ENCODE peak calls at places on chromosomes 4 and X, in five cellular contexts. P is fibroblast of gingiva, I is trophoblast cell, K is fibroblast of mammary gland, J is iPS-NIHi11. X is an unnamed sample.

GRCh38 chr4:73692701-73693100 is 47.7 kb upstream of the CXCL8 start:
- DNase-seq in P (no peak), I (no peak), K (no peak), J (no peak), X (no peak)

GRCh38 chr4:95549246-95550138 is 719 bp upstream of the UNC5C start:
- DNase-seq in P (no peak), I (peak; percentile 26), K (no peak), J (peak; percentile 55), X (peak; percentile 70)

GRCh38 chrX:119381349-119381944 is 17.7 kb upstream of the SLC25A43 start:
- DNase-seq in P (no peak), I (no peak), K (no peak), J (no peak), X (no peak)

GRCh38 chr4:1330761-1331590 is 16.0 kb upstream of the UVSSA start:
- DNase-seq in P (no peak), I (no peak), K (no peak), J (no peak), X (no peak)

GRCh38 chr4:7462509-7462971 is 27.8 kb upstream of the PSAPL1 start:
- DNase-seq in P (no peak), I (peak; percentile 62), K (peak; percentile 3), J (peak; percentile 52), X (peak; percentile 66)

GRCh38 chr4:41887821-41888699 is 47.2 kb upstream of the TMEM33 start:
- DNase-seq in P (peak; percentile 45), I (peak; percentile 76), K (peak; percentile 61), J (peak; percentile 27), X (no peak)

GRCh38 chr4:41281038-41281634 is 24.4 kb downstream of the UCHL1 start:
- DNase-seq in P (peak; percentile 67), I (peak; percentile 95), K (peak; percentile 79), J (peak; percentile 87), X (peak; percentile 39)

GRCh38 chrX:47145408-47146120 is 543 bp downstream of the RBM10 start:
- DNase-seq in P (no peak), I (no peak), K (no peak), J (no peak), X (no peak)

GRCh38 chr4:140800686-140801085 is 44.5 kb upstream of the TBC1D9 start:
- DNase-seq in P (no peak), I (no peak), K (no peak), J (no peak), X (no peak)

GRCh38 chrX:7263961-7264360 is 116.0 kb upstream of the PUDP start:
- DNase-seq in P (peak; percentile 15), I (no peak), K (peak; percentile 38), J (no peak), X (no peak)

GRCh38 chr4:92381640-92382039 is 77.9 kb downstream of the GRID2 start:
- DNase-seq in P (no peak), I (no peak), K (peak; percentile 9), J (no peak), X (no peak)

GRCh38 chrX:129939986-129940385 is 34.0 kb downstream of the UTP14A start:
- DNase-seq in P (no peak), I (no peak), K (no peak), J (no peak), X (peak; percentile 72)

GRCh38 chr4:56870927-56871326 is 36.8 kb upstream of the REST start:
- DNase-seq in P (peak; percentile 88), I (no peak), K (peak; percentile 58), J (no peak), X (no peak)

GRCh38 chrX:130012683-130013082 is 30.2 kb downstream of the BCORL1 start:
- DNase-seq in P (no peak), I (no peak), K (no peak), J (no peak), X (no peak)

GRCh38 chrX:31165241-31166035 is 93.6 kb upstream of the FTHL17 start:
- DNase-seq in P (no peak), I (peak; percentile 79), K (no peak), J (no peak), X (no peak)

GRCh38 chrX:71068052-71068918 is at the start of gene SNX12:
- DNase-seq in P (peak; percentile 95), I (peak; percentile 80), K (peak; percentile 93), J (peak; percentile 82), X (peak; percentile 99)

GRCh38 chr4:89166971-89167475 is 55.7 kb downstream of the TIGD2 start:
- DNase-seq in P (no peak), I (no peak), K (no peak), J (no peak), X (no peak)

GRCh38 chrX:11239230-11239629 is 54.0 kb upstream of the AMELX start:
- DNase-seq in P (no peak), I (peak; percentile 70), K (peak; percentile 75), J (no peak), X (peak; percentile 6)

GRCh38 chr4:182776376-182777058 is 140.7 kb downstream of the DCTD start:
- DNase-seq in P (no peak), I (no peak), K (no peak), J (no peak), X (no peak)

GRCh38 chr4:72641611-72642010 is 72.6 kb upstream of the ADAMTS3 start:
- DNase-seq in P (no peak), I (no peak), K (peak; percentile 18), J (no peak), X (no peak)

X was measured in ELF-1.